ENCODE peak calls at places on chromosomes 6 and 20, in seven cellular contexts. I is left ventricle myocardium inferior, A is WTC11, X is GM12891, Z is iPS DF 6.9, J is myocyte, O is A549. B is an unnamed sample.

GRCh38 chr6:97468981-97469380 is 186.0 kb upstream of the MMS22L start:
- DNase-seq in I (no peak), A (no peak), X (no peak), Z (no peak), J (no peak), O (no peak), B (no peak)

GRCh38 chr6:21377356-21377755 is 216.2 kb upstream of the SOX4 start:
- DNase-seq in I (no peak), A (no peak), X (no peak), Z (no peak), J (peak; percentile 14), O (no peak), B (no peak)

GRCh38 chr6:33318426-33319073 is 1.0 kb upstream of the ZBTB22 start:
- DNase-seq in I (no peak), A (no peak), X (no peak), Z (no peak), J (no peak), O (no peak), B (no peak)

GRCh38 chr6:137765044-137765443 is 102.0 kb upstream of the TNFAIP3 start:
- DNase-seq in I (no peak), A (no peak), X (no peak), Z (no peak), J (no peak), O (no peak), B (no peak)

GRCh38 chr6:167996424-167997199 is 859 bp upstream of the KIF25 start:
- DNase-seq in I (no peak), A (peak; percentile 60), X (no peak), Z (no peak), J (no peak), O (peak; percentile 22), B (peak; percentile 81)

GRCh38 chr6:35415065-35415880 is 36.9 kb upstream of the FANCE start:
- DNase-seq in I (peak; percentile 65), A (peak; percentile 64), X (no peak), Z (no peak), J (peak; percentile 86), O (peak; percentile 83), B (no peak)

GRCh38 chr6:148972481-148972880 is 225.7 kb downstream of the UST start:
- DNase-seq in I (no peak), A (peak; percentile 95), X (no peak), Z (peak; percentile 86), J (peak; percentile 83), O (peak; percentile 10), B (no peak)

GRCh38 chr6:18465410-18466154 is 78.4 kb downstream of the RNF144B start:
- DNase-seq in I (no peak), A (no peak), X (no peak), Z (no peak), J (no peak), O (no peak), B (no peak)

GRCh38 chr20:50404419-50405234 is 105.6 kb upstream of the PTPN1 start:
- DNase-seq in I (no peak), A (no peak), X (no peak), Z (no peak), J (no peak), O (no peak), B (no peak)